ENCODE peak calls at places on chromosomes 4 and X, in five cellular contexts. D is lung, Z is GM12865, N is M059J, B is ovary. P is an unnamed sample.
A peak's percentile ranks its signal among the peaks of the same experiment; 100 is the strongest.

GRCh38 chr4:72387959-72388358 is 181.1 kb downstream of the ADAMTS3 start:
- DNase-seq in D (no peak), Z (no peak), N (no peak), B (no peak), P (no peak)

GRCh38 chr4:182448281-182449151 is 205.3 kb downstream of the TENM3 start:
- DNase-seq in D (peak; percentile 78), Z (peak; percentile 57), N (peak; percentile 88), B (peak; percentile 94), P (peak; percentile 85)

GRCh38 chr4:1720163-1720983 is 750 bp downstream of the TMEM129 start:
- DNase-seq in D (peak; percentile 46), Z (peak; percentile 72), N (peak; percentile 51), B (peak; percentile 45), P (peak; percentile 22)

GRCh38 chr4:176313596-176314341 is 6.0 kb upstream of the SPCS3 start:
- DNase-seq in D (no peak), Z (no peak), N (no peak), B (no peak), P (no peak)

GRCh38 chrX:8323356-8323755 is 141.3 kb upstream of the VCX3B start:
- DNase-seq in D (no peak), Z (peak; percentile 0), N (no peak), B (no peak), P (no peak)

GRCh38 chr4:99403380-99404194 is 31.6 kb downstream of the ADH7 start:
- DNase-seq in D (no peak), Z (peak; percentile 41), N (no peak), B (no peak), P (peak; percentile 1)

GRCh38 chrX:16445166-16445752 is 204.7 kb upstream of the S100G start:
- DNase-seq in D (no peak), Z (peak; percentile 38), N (peak; percentile 57), B (no peak), P (peak; percentile 6)

GRCh38 chr4:164819366-164819765 is 57.6 kb upstream of the APELA start:
- DNase-seq in D (no peak), Z (no peak), N (no peak), B (no peak), P (no peak)

GRCh38 chr4:14529653-14530052 is 472.6 kb upstream of the CPEB2 start:
- DNase-seq in D (no peak), Z (no peak), N (peak; percentile 49), B (no peak), P (peak; percentile 33)

GRCh38 chrX:69060631-69061408 is 104.4 kb downstream of the PJA1 start:
- DNase-seq in D (peak; percentile 29), Z (no peak), N (peak; percentile 49), B (peak; percentile 60), P (no peak)

GRCh38 chr4:109218288-109218687 is 84.2 kb downstream of the COL25A1 start:
- DNase-seq in D (no peak), Z (no peak), N (no peak), B (no peak), P (no peak)

GRCh38 chrX:9515464-9515863 is 50.6 kb downstream of the TBL1X start:
- DNase-seq in D (no peak), Z (no peak), N (no peak), B (no peak), P (no peak)

GRCh38 chrX:64580035-64580434 is 184.8 kb upstream of the MTMR8 start:
- DNase-seq in D (no peak), Z (peak; percentile 2), N (no peak), B (no peak), P (no peak)

GRCh38 chr4:152951348-152951747 is 15.2 kb downstream of the FHDC1 start:
- DNase-seq in D (no peak), Z (no peak), N (no peak), B (no peak), P (no peak)

GRCh38 chrX:65581661-65582339 is 47.2 kb upstream of the LAS1L start:
- DNase-seq in D (peak; percentile 76), Z (peak; percentile 77), N (peak; percentile 78), B (peak; percentile 74), P (peak; percentile 41)

GRCh38 chr4:15870079-15870478 is 68.5 kb downstream of the FGFBP1 start:
- DNase-seq in D (no peak), Z (no peak), N (no peak), B (no peak), P (no peak)

P was measured in HCEC 1CT.